ENCODE peak calls at places on chromosome 18, in four cellular contexts. One of them, this sample, is unnamed.

GRCh38 chr18:12076424-12077140 is 17.1 kb upstream of the ANKRD62 start:
- DNase-seq in mesendoderm: peak
- DNase-seq in cardiac muscle cell: peak
- DNase-seq in HCT116: no peak
- DNase-seq in this sample: peak

GRCh38 chr18:22170421-22171262 is 1.3 kb downstream of the GATA6 start:
- DNase-seq in HCT116: no peak
- DNase-seq in cardiac muscle cell: peak
- DNase-seq in mesendoderm: peak
- DNase-seq in this sample: peak

GRCh38 chr18:9796933-9797549 is 88.7 kb upstream of the TXNDC2 start:
- DNase-seq in cardiac muscle cell: no peak
- DNase-seq in HCT116: no peak
- DNase-seq in mesendoderm: no peak
- DNase-seq in this sample: peak

GRCh38 chr18:55413474-55413873 is 174.5 kb downstream of the TCF4 start:
- DNase-seq in mesendoderm: no peak
- DNase-seq in HCT116: no peak
- DNase-seq in cardiac muscle cell: no peak
- DNase-seq in this sample: no peak

GRCh38 chr18:55229682-55230081 is 270.4 kb upstream of the CCDC68 start:
- DNase-seq in HCT116: no peak
- DNase-seq in cardiac muscle cell: no peak
- DNase-seq in mesendoderm: no peak
- DNase-seq in this sample: no peak

GRCh38 chr18:79402977-79403722 is 7.4 kb downstream of the NFATC1 start:
- DNase-seq in mesendoderm: no peak
- DNase-seq in cardiac muscle cell: peak
- DNase-seq in HCT116: no peak
- DNase-seq in this sample: peak

GRCh38 chr18:28382215-28382879 is 205.4 kb upstream of the CDH2 start:
- DNase-seq in mesendoderm: no peak
- DNase-seq in cardiac muscle cell: no peak
- DNase-seq in HCT116: no peak
- DNase-seq in this sample: no peak

GRCh38 chr18:28041366-28041765 is 135.6 kb downstream of the CDH2 start:
- DNase-seq in HCT116: no peak
- DNase-seq in cardiac muscle cell: peak
- DNase-seq in mesendoderm: peak
- DNase-seq in this sample: no peak

GRCh38 chr18:79484661-79485621 is 89.2 kb downstream of the NFATC1 start:
- DNase-seq in mesendoderm: no peak
- DNase-seq in cardiac muscle cell: peak
- DNase-seq in HCT116: no peak
- DNase-seq in this sample: peak

GRCh38 chr18:40935423-40935822 is 1019.6 kb upstream of the PIK3C3 start:
- DNase-seq in cardiac muscle cell: peak
- DNase-seq in HCT116: no peak
- DNase-seq in mesendoderm: peak
- DNase-seq in this sample: no peak

GRCh38 chr18:13621446-13621849 is 104.9 kb downstream of the FAM210A start:
- DNase-seq in cardiac muscle cell: no peak
- DNase-seq in HCT116: no peak
- DNase-seq in mesendoderm: no peak
- DNase-seq in this sample: no peak

GRCh38 chr18:76491436-76491800 is 3.6 kb downstream of the ZNF516 start:
- DNase-seq in mesendoderm: peak
- DNase-seq in HCT116: no peak
- DNase-seq in cardiac muscle cell: peak
- DNase-seq in this sample: peak

DNA sequence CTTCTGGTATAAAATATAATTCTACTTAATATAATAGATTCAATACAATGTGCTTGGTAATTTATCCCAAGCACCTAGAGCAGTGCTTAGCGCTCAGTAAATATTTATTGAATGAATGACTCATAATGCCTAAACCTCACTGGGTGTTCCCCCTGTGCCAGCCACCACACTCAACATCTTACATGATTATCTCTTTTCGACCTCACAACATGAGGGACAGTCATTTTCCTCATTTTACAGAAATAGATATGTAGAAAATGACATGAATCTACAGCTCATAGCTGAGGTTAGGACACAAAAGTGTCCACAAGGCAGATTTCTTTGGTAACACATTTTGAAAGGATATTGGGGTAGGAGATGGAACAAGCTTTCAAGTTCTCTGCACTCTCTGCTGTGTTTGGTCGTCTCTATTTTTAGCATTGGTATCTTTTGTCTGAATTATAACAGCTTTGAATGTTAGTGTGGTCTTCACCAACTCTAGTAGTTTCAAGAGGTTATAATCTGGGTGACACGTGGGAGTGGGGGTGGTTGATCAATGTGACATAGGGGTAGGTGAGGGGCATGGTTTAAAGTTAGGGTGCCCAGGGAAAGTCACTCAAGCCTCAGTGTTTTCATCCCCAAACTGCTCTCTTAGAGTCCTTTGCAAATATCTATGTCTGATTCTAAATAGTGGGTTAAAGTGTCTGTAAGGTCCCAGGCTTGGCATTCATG is 9.8 kb downstream of the MYOM1 start:
- DNase-seq in HCT116: no peak
- DNase-seq in mesendoderm: no peak
- DNase-seq in cardiac muscle cell: no peak
- DNase-seq in this sample: no peak
- H3K27ac ChIP-seq in HCT116: no peak
- H3K27ac ChIP-seq in mesendoderm: no peak
- H3K27ac ChIP-seq in cardiac muscle cell: peak
- H3K27ac ChIP-seq in this sample: no peak

GRCh38 chr18:3688682-3689081 is 238.7 kb downstream of the TGIF1 start:
- DNase-seq in cardiac muscle cell: peak
- DNase-seq in HCT116: no peak
- DNase-seq in mesendoderm: peak
- DNase-seq in this sample: no peak
- H3K27ac ChIP-seq in cardiac muscle cell: no peak
- H3K27ac ChIP-seq in HCT116: no peak
- H3K27ac ChIP-seq in mesendoderm: no peak
- H3K27ac ChIP-seq in this sample: no peak

GRCh38 chr18:59055345-59056032 is 84.2 kb upstream of the SEC11C start:
- DNase-seq in HCT116: no peak
- DNase-seq in cardiac muscle cell: peak
- DNase-seq in mesendoderm: peak
- DNase-seq in this sample: no peak
- H3K27ac ChIP-seq in HCT116: no peak
- H3K27ac ChIP-seq in cardiac muscle cell: no peak
- H3K27ac ChIP-seq in mesendoderm: no peak
- H3K27ac ChIP-seq in this sample: no peak

DNA sequence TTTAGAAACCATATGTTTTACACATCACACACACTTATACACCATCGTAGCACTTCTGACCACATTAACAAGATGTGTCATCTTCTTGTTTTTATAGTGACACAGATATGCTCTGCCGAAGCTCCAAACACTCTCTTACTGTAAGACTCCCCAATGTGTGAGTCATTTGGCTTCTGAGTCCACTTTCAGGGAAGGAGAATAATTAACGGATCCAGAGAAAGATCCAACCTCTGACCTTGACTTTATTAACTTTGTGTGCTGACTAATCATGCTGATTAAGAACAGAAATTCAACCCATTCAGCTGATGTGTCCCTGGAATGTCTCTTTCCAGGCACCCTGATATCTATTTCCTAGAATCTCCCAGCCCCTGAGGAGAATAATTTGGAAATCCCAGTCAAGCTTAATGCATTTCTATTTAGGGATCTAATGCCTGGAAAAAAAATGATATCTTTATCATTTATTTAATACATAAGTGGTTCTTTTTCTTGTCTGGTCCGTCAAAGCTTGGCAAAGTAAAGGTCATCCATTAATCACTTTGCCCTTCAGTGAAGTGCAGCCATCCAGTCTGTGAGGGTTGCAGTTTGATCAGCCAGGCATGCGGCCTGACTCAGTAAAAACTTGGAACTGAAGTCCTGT is 615.8 kb upstream of the SYT4 start:
- DNase-seq in cardiac muscle cell: peak
- DNase-seq in HCT116: no peak
- DNase-seq in mesendoderm: no peak
- DNase-seq in this sample: no peak
- H3K27ac ChIP-seq in cardiac muscle cell: no peak
- H3K27ac ChIP-seq in HCT116: no peak
- H3K27ac ChIP-seq in mesendoderm: no peak
- H3K27ac ChIP-seq in this sample: no peak

This sample was measured in right cardiac atrium.